ENCODE peak calls at places on chromosomes 11 and 22, in five cellular contexts. I is omental fat pad, C is right atrium auricular region, V is neural crest cell, N is psoas muscle. L is an unnamed sample.
A peak's percentile ranks its signal among the peaks of the same experiment; 100 is the strongest.

GRCh38 chr11:61162092-61162935 is 1.1 kb upstream of the VPS37C start:
- DNase-seq in I (no peak), C (no peak), V (no peak), N (no peak), L (no peak)

GRCh38 chr11:107042748-107043147 is 24.5 kb upstream of the GUCY1A2 start:
- DNase-seq in I (no peak), C (no peak), V (no peak), N (no peak), L (no peak)

GRCh38 chr11:9563196-9563730 is 10.2 kb upstream of the WEE1 start:
- DNase-seq in I (no peak), C (no peak), V (no peak), N (no peak), L (no peak)

GRCh38 chr11:8061555-8062428 is 19.2 kb upstream of the TUB start:
- DNase-seq in I (no peak), C (peak; percentile 43), V (no peak), N (no peak), L (peak; percentile 36)

GRCh38 chr11:124863826-124864165 is 1.4 kb upstream of the ROBO3 start:
- DNase-seq in I (no peak), C (no peak), V (no peak), N (no peak), L (no peak)

GRCh38 chr11:30545507-30545906 is 40.6 kb downstream of the MPPED2 start:
- DNase-seq in I (no peak), C (no peak), V (no peak), N (no peak), L (no peak)

GRCh38 chr11:127105578-127105977 is 105.0 kb upstream of the KIRREL3 start:
- DNase-seq in I (no peak), C (no peak), V (no peak), N (no peak), L (no peak)

GRCh38 chr11:128315933-128316332 is 271.4 kb downstream of the ETS1 start:
- DNase-seq in I (no peak), C (no peak), V (no peak), N (no peak), L (no peak)

GRCh38 chr11:100741866-100742625 is 55.0 kb downstream of the ARHGAP42 start:
- DNase-seq in I (no peak), C (no peak), V (no peak), N (no peak), L (no peak)

GRCh38 chr11:8008212-8008611 is 21.1 kb downstream of the EIF3F start:
- DNase-seq in I (no peak), C (no peak), V (no peak), N (no peak), L (no peak)

GRCh38 chr22:25853078-25853477 is 111.1 kb downstream of the MYO18B start:
- DNase-seq in I (no peak), C (no peak), V (no peak), N (no peak), L (no peak)

DNA sequence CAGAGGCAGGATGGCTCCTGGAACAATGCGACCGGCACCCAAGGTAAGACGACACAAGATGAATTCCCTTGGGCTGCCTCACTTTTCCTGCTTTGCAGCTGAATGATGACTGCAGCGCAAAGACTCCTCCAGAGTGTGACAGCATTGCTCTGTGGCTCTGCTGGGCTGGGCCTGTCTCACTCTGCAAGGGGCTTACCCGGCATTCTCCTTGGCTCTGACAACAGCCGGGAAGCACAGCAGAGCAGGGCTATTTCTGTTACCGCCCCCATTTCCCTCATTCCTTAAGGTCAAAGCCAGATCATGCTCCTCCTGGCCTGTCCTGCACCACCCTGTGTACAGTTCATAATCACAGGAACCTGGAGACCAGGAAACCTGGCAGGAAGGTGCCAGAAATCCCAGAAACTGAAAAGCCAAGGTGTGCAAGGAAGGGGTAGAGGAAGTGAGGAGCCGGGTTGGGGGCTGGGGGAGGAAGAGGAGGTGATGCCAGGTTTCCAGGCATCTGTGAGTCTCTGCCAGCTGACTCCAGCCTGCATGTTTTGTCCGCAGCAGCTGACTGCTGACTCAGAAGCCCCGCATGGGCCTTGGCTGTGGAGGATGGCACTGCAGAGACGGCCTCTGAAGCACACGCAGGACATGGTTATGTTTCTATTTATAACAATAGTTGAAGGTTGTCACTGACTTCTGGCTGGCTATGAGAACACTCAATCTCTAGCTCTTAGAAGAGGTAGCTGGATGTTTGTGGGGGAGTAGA is 113.6 kb downstream of the MICAL3 start:
- DNase-seq in I (no peak), C (peak; percentile 85), V (peak; percentile 29), N (peak; percentile 93), L (peak; percentile 62)
- TF ChIP-seq CTCF in I (no peak), C (peak; percentile 68), V (no peak), N (peak; percentile 23), L (no peak)

GRCh38 chr11:18523079-18523478 is 3.7 kb downstream of the TSG101 start:
- DNase-seq in I (no peak), C (no peak), V (no peak), N (no peak), L (no peak)
- TF ChIP-seq CTCF in I (no peak), C (no peak), V (no peak), N (no peak), L (no peak)

DNA sequence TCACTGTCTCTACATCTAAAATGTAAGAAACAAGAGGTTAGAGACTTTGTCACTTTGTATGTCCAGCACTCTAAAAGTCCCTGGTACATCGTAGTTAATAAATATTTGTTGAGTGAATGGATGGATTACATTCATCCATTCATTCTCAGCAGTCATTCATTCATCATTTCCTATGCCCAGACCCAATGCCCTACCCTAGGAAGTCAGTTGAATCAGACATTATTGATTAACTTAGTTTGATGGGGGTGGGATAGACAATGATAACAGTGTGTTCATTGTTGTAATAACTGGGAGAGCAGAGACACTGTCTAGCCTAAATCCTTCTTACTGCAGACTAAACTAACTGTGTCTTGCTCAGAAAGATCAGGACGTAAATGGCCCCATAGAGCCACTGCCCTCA is 1.2 kb upstream of the CENPM start:
- DNase-seq in I (no peak), C (no peak), V (no peak), N (no peak), L (no peak)
- TF ChIP-seq CTCF in I (no peak), C (no peak), V (no peak), N (no peak), L (no peak)

DNA sequence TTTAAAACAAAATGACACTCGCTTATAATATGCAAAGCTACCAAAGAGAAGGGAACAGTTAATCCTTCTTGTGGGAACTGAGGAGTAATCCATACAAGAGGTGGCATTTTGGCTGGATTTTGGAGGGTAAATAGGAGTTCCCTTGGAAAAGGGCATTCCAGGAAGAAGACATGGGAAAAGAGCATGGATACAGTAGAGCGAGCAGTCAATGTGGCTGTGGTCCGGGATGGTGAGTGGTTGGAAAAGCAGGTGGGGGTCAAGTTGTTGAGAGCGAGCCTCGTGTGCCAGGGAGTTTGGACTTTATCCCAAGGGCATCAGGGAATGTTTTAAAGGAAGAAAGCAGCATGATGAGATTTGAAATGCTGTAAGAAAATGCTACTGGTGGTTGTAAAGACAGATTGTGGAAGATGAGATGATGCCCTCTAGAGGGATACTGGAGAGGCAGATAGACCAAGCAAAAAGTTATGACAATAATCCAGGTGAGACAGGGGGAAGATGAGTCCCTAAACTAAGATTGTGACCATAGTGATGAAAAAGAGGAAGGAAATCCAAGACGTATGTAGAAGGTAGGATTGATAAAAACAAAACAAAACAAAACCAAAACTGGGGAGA is 3.8 kb upstream of the MMP7 start:
- DNase-seq in I (no peak), C (no peak), V (no peak), N (no peak), L (no peak)
- TF ChIP-seq CTCF in I (no peak), C (no peak), V (no peak), N (no peak), L (no peak)

GRCh38 chr11:11084337-11084736 is 226.5 kb upstream of the ZBED5 start:
- DNase-seq in I (no peak), C (no peak), V (no peak), N (no peak), L (no peak)
- TF ChIP-seq CTCF in I (no peak), C (no peak), V (no peak), N (no peak), L (no peak)

GRCh38 chr11:2267871-2268825 is 2.2 kb downstream of the ASCL2 start:
- DNase-seq in I (peak; percentile 23), C (peak; percentile 43), V (peak; percentile 1), N (peak; percentile 26), L (no peak)

GRCh38 chr11:2271077-2271326 is 614 bp upstream of the ASCL2 start:
- DNase-seq in I (peak; percentile 22), C (peak; percentile 56), V (no peak), N (peak; percentile 65), L (no peak)

GRCh38 chr11:2270322-2271076 is at the start of gene ASCL2:
- DNase-seq in I (peak; percentile 20), C (peak; percentile 42), V (no peak), N (peak; percentile 46), L (no peak)

GRCh38 chr11:2268911-2269600 is 1.3 kb downstream of the ASCL2 start:
- DNase-seq in I (peak; percentile 52), C (peak; percentile 59), V (peak; percentile 3), N (peak; percentile 67), L (no peak)

GRCh38 chr11:2269601-2270321 is 627 bp downstream of the ASCL2 start:
- DNase-seq in I (peak; percentile 14), C (peak; percentile 50), V (peak; percentile 44), N (peak; percentile 61), L (peak; percentile 75)
- TF ChIP-seq CTCF in I (no peak), C (peak; percentile 35), V (peak; percentile 50), N (no peak), L (no peak)

GRCh38 chr11:69635210-69635609 is 5.7 kb upstream of the CCND1 start:
- DNase-seq in I (no peak), C (no peak), V (no peak), N (no peak), L (no peak)
- TF ChIP-seq CTCF in I (no peak), C (no peak), V (no peak), N (no peak), L (no peak)

DNA sequence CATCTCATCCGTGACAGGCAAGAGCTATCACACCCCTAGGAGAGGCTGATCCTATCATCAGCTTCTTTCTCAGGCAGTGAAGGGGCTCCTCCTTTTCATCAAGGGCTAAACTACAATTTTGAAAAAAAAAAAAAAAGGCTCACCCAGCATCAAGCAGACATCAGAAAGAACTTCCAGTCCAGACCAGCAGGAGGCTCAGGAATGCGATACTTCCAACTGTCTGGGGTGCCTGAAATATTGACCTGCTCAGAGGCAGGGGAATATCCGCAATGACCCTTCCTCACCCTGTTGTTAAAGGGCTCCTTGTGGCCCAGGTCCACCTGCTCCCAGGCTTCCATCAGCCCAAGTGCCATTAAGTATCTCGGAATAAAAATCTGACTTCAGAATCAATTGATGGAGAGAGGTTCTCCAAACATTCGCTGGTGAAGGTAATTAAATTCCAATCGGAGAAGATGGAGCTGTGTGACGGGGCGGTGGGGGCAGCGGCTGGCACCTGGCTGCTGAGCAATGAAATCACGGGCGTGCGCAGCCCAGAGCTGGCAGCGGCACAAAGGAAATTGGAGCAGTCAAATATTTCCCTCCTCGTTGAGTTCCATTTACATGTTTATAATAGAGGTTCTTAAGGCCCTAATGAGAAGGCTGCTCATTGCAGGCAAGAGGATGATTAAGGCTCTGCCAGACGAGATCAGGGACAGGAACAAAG is 68.9 kb upstream of the THY1 start:
- DNase-seq in I (no peak), C (no peak), V (no peak), N (no peak), L (no peak)
- TF ChIP-seq CTCF in I (no peak), C (peak; percentile 23), V (peak; percentile 54), N (no peak), L (peak; percentile 71)

L was measured in glutamatergic neuron.